ENCODE peak calls at places on chromosomes 4 and X, in eight cellular contexts. Q is epithelial cell of prostate; U is anterior cingulate cortex; R is head of caudate nucleus; P is ovary; X is amniotic stem cell; D is activated CD4-positive, alpha-beta T cell treated with anti-CD3 and anti-CD28 coated beads, Interleukin-2, amount 50 U/mL, for 4 hours; F is heart right ventricle. G is an unnamed sample.

GRCh38 chr4:10963958-10964705 is 279.6 kb upstream of the CLNK start:
- DNase-seq in F (no peak), P (no peak), U (no peak), R (no peak), Q (no peak), X (no peak), D (no peak), G (no peak)

GRCh38 chrX:22395372-22395771 is 122.7 kb downstream of the CBLL2 start:
- DNase-seq in F (no peak), Q (no peak), P (no peak), R (no peak), D (no peak), U (no peak), X (no peak), G (no peak)

GRCh38 chr4:110503588-110504435 is 27.9 kb downstream of the ENPEP start:
- DNase-seq in F (no peak), X (no peak), P (no peak), U (no peak), Q (no peak), D (no peak), R (no peak), G (peak)

GRCh38 chr4:113141901-113142346 is 92.5 kb downstream of the ANK2 start:
- DNase-seq in U (no peak), R (no peak), Q (no peak), F (no peak), P (no peak), D (no peak), X (no peak), G (no peak)

GRCh38 chr4:8101213-8101781 is 57.3 kb downstream of the ABLIM2 start:
- DNase-seq in D (no peak), F (no peak), X (no peak), Q (peak), U (no peak), P (peak), R (no peak), G (peak)

GRCh38 chrX:38847206-38847902 is 46.1 kb downstream of the MID1IP1 start:
- DNase-seq in F (no peak), X (no peak), U (no peak), D (no peak), Q (no peak), P (no peak), R (no peak), G (no peak)

GRCh38 chrX:97168646-97169045 is 284.9 kb downstream of the RPA4 start:
- DNase-seq in R (no peak), X (no peak), D (no peak), F (no peak), U (no peak), Q (no peak), P (no peak), G (no peak)

GRCh38 chr4:88211473-88212252 is 53.2 kb upstream of the ABCG2 start:
- DNase-seq in F (no peak), X (peak), Q (no peak), U (peak), R (no peak), P (no peak), D (peak), G (no peak)

GRCh38 chrX:1385251-1385794 is 6.6 kb downstream of the SLC25A6 start:
- DNase-seq in Q (no peak), U (no peak), R (peak), X (no peak), D (no peak), P (no peak), F (no peak), G (peak)

GRCh38 chr4:73718375-73719373 is 21.7 kb upstream of the CXCL8 start:
- DNase-seq in U (no peak), P (no peak), R (no peak), D (no peak), Q (no peak), F (no peak), X (no peak), G (no peak)

GRCh38 chr4:68359508-68359907 is 9.6 kb upstream of the YTHDC1 start:
- DNase-seq in X (no peak), Q (no peak), R (no peak), P (no peak), U (no peak), F (no peak), D (no peak), G (no peak)

GRCh38 chr4:121998024-121998423 is 46.2 kb upstream of the TRPC3 start:
- DNase-seq in Q (no peak), P (no peak), F (no peak), X (no peak), U (no peak), D (no peak), R (no peak), G (no peak)

GRCh38 chr4:56727150-56727549 is 46.1 kb upstream of the HOPX start:
- DNase-seq in U (no peak), X (no peak), D (no peak), R (no peak), Q (no peak), F (no peak), P (no peak), G (no peak)

GRCh38 chr4:115629270-115629669 is 515.9 kb upstream of the NDST4 start:
- DNase-seq in R (no peak), X (no peak), F (no peak), P (no peak), U (no peak), Q (no peak), D (no peak), G (no peak)

GRCh38 chrX:137916090-137916746 is 350.3 kb downstream of the ZIC3 start:
- DNase-seq in U (no peak), X (no peak), F (no peak), R (no peak), Q (no peak), D (no peak), P (no peak), G (no peak)

GRCh38 chr4:2820216-2820982 is 23.2 kb upstream of the ADD1 start:
- DNase-seq in P (no peak), U (no peak), R (no peak), X (no peak), Q (no peak), D (no peak), F (peak), G (peak)

GRCh38 chrX:29662759-29663503 is 552.4 kb upstream of the MAGEB2 start:
- DNase-seq in X (peak), P (no peak), R (no peak), U (no peak), F (no peak), Q (peak), D (no peak), G (no peak)

GRCh38 chr4:16226816-16227461 is 668 bp upstream of the TAPT1 start:
- DNase-seq in Q (no peak), U (peak), D (peak), P (peak), X (no peak), R (peak), F (peak), G (peak)

GRCh38 chrX:318739-319578 is at the start of gene GTPBP6:
- DNase-seq in F (peak), D (peak), U (no peak), Q (peak), X (no peak), R (peak), P (peak), G (peak)

GRCh38 chr4:932713-933070 is 432 bp downstream of the TMEM175 start:
- DNase-seq in R (no peak), P (no peak), D (no peak), U (no peak), X (no peak), Q (no peak), F (no peak), G (no peak)

GRCh38 chr4:75741027-75741426 is 16.6 kb downstream of the USO1 start:
- DNase-seq in P (no peak), F (no peak), U (no peak), Q (no peak), X (no peak), D (no peak), R (no peak), G (no peak)

GRCh38 chr4:151777471-151777870 is 16.7 kb upstream of the GATB start:
- DNase-seq in R (no peak), P (no peak), U (no peak), F (no peak), Q (no peak), X (no peak), D (no peak), G (no peak)

GRCh38 chr4:127732623-127733199 is 2.5 kb downstream of the SLC25A31 start:
- DNase-seq in U (no peak), D (no peak), F (no peak), R (no peak), P (no peak), X (peak), Q (no peak), G (no peak)

GRCh38 chr4:74197123-74197522 is 39.2 kb downstream of the MTHFD2L start:
- DNase-seq in P (no peak), X (no peak), R (no peak), D (no peak), Q (no peak), U (no peak), F (no peak), G (no peak)

GRCh38 chr4:27016551-27016950 is 155.9 kb downstream of the STIM2 start:
- DNase-seq in X (no peak), U (no peak), P (no peak), R (no peak), F (no peak), D (no peak), Q (no peak), G (no peak)

GRCh38 chrX:148771440-148771839 is 271.0 kb downstream of the AFF2 start:
- DNase-seq in F (no peak), P (no peak), U (no peak), Q (no peak), R (no peak), D (no peak), X (no peak), G (no peak)

GRCh38 chr4:98639523-98639922 is 18.9 kb downstream of the TSPAN5 start:
- DNase-seq in R (no peak), P (no peak), D (no peak), Q (no peak), F (no peak), U (no peak), X (no peak), G (no peak)

GRCh38 chr4:79723507-79723906 is 315.5 kb upstream of the GK2 start:
- DNase-seq in R (no peak), Q (no peak), U (no peak), D (no peak), P (no peak), X (no peak), F (no peak), G (peak)

GRCh38 chrX:138710311-138710791 is 1.2 kb downstream of the FGF13 start:
- DNase-seq in P (peak), Q (no peak), D (no peak), F (no peak), X (no peak), U (no peak), R (peak), G (peak)